ENCODE peak calls at places on chromosomes 3 and 15, in seven cellular contexts. A is vagina, I is Peyer's patch, T is stomach, K is esophagus muscularis mucosa, S is adrenal gland, R is endothelial cell of umbilical vein. Q is an unnamed sample.

GRCh38 chr3:33751320-33751719 is 33.3 kb upstream of the CLASP2 start:
- DNase-seq in A (no peak), R (no peak), T (no peak), I (no peak), K (no peak), S (no peak), Q (no peak)

GRCh38 chr3:57852896-57853295 is 96.8 kb downstream of the SLMAP start:
- DNase-seq in K (no peak), I (no peak), T (no peak), S (no peak), A (no peak), R (peak; percentile 54), Q (no peak)

GRCh38 chr3:101950985-101951733 is 101.8 kb downstream of the NFKBIZ start:
- DNase-seq in A (no peak), I (no peak), K (no peak), T (no peak), S (no peak), R (peak; percentile 26), Q (no peak)

GRCh38 chr3:158494657-158495056 is 76.3 kb upstream of the MLF1 start:
- DNase-seq in R (no peak), S (no peak), A (no peak), I (no peak), T (no peak), K (no peak), Q (no peak)

GRCh38 chr15:101386967-101387366 is 91.9 kb upstream of the SNRPA1 start:
- DNase-seq in R (no peak), K (no peak), A (no peak), T (no peak), S (no peak), I (no peak), Q (no peak)

GRCh38 chr3:12317914-12318313 is 29.0 kb downstream of the PPARG start:
- DNase-seq in R (no peak), K (no peak), T (no peak), I (no peak), A (no peak), S (no peak), Q (peak; percentile 63)

GRCh38 chr15:57090460-57090859 is 172.0 kb downstream of the TCF12 start:
- DNase-seq in S (no peak), I (no peak), R (no peak), T (no peak), A (no peak), K (no peak), Q (no peak)

GRCh38 chr3:71724171-71724453 is 1.1 kb downstream of the EIF4E3 start:
- DNase-seq in K (no peak), I (no peak), A (no peak), T (no peak), R (no peak), S (no peak), Q (no peak)

DNA sequence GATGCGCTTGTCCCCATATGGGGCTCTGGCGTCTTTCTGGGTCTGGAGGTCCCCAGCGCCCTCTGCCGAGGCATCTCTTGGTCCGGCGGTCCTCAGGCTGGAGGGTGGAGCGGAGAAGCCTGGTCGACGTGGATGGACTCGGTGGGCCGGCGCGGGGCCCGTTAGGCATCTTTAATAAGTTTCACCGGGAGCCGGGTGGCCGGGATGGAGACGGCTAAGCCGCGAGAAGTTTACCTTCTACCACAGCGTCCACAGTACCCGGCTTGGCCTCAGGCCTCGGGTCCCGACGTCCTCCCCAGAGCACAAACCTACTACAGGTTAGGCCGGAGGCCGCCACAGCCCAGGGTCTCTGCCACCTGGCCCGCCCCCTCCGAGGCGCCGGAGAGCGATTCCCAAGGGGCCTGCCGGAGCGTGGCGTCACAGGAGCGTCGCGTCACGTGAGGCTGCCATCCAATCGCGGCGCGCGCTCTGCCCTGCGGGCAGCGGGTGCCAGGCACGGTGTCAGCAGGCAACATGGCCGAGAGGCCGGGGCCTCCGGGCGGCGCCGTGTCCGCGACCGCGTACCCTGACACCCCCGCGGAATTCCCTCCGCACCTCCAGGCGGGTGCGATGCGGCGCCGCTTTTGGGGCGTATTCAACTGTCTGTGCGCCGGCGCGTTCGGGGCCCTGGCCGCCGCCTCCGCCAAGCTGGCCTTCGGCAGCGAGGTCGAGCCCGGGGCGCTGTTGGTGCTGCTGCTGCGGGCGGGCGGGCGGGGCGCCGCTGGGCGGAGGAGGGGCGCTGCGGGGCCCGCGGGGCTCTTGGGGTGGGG is at the start of gene TMEM42:
- DNase-seq in A (no peak), I (peak; percentile 88), S (peak; percentile 89), K (peak; percentile 96), T (peak; percentile 91), R (peak; percentile 95), Q (peak; percentile 88)
- TF ChIP-seq POLR2A in A (peak; percentile 76), I (peak; percentile 69), S (peak; percentile 74), K (peak; percentile 60), T (peak; percentile 65), R (peak; percentile 86), Q (peak; percentile 92)

GRCh38 chr3:15051531-15051930 is 13.6 kb downstream of the MRPS25 start:
- DNase-seq in A (no peak), I (peak; percentile 34), K (no peak), T (peak; percentile 59), R (peak; percentile 58), S (peak; percentile 60), Q (peak; percentile 46)

GRCh38 chr3:15055019-15055557 is 10.0 kb downstream of the MRPS25 start:
- DNase-seq in R (no peak), K (no peak), S (no peak), I (peak; percentile 67), A (no peak), T (no peak), Q (no peak)

GRCh38 chr3:15050405-15051092 is 14.6 kb downstream of the MRPS25 start:
- DNase-seq in R (no peak), K (no peak), T (no peak), A (no peak), S (no peak), I (peak; percentile 66), Q (no peak)

GRCh38 chr3:15052335-15053242 is 12.5 kb downstream of the MRPS25 start:
- DNase-seq in T (no peak), A (no peak), I (no peak), S (no peak), K (no peak), R (no peak), Q (no peak)

DNA sequence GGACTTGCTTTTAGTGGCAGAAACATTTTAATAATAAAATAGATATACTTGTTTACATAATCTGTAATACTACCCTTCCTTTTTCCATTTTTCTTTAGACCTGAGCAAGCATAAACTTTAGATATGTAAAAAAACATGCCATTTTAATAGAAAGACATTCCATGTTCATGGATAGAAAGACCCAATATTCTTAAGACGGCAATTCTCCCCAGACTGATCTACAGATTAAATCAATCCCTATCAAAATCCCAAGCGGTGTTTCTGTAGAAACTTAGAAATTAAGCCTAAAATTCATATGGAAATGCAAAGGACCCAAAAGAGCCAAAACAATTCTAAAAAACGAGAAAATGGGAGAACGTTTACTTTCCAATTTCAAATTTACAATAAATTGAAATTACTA is 11.6 kb downstream of the MRPS25 start:
- DNase-seq in R (no peak), A (no peak), I (no peak), K (no peak), S (no peak), T (no peak), Q (no peak)
- H3K27ac ChIP-seq in R (no peak overlapping the region), A (no peak overlapping the region), I (no peak overlapping the region), K (no peak overlapping the region), S (no peak overlapping the region), T (no peak overlapping the region), Q (no peak overlapping the region)

GRCh38 chr3:156826896-156827882 is 1.0 kb downstream of the LEKR1 start:
- DNase-seq in A (no peak), R (no peak), T (no peak), K (no peak), I (no peak), S (no peak), Q (no peak)

GRCh38 chr3:156820687-156821070 is 5.5 kb upstream of the LEKR1 start:
- DNase-seq in R (peak; percentile 48), S (no peak), T (no peak), A (no peak), I (no peak), K (no peak), Q (no peak)

GRCh38 chr3:156831006-156831405 is 4.9 kb downstream of the LEKR1 start:
- DNase-seq in K (no peak), A (no peak), I (no peak), S (no peak), R (no peak), T (no peak), Q (no peak)

GRCh38 chr3:156825795-156826143 is 384 bp upstream of the LEKR1 start:
- DNase-seq in A (no peak), T (no peak), K (no peak), R (no peak), S (no peak), I (no peak), Q (no peak)

DNA sequence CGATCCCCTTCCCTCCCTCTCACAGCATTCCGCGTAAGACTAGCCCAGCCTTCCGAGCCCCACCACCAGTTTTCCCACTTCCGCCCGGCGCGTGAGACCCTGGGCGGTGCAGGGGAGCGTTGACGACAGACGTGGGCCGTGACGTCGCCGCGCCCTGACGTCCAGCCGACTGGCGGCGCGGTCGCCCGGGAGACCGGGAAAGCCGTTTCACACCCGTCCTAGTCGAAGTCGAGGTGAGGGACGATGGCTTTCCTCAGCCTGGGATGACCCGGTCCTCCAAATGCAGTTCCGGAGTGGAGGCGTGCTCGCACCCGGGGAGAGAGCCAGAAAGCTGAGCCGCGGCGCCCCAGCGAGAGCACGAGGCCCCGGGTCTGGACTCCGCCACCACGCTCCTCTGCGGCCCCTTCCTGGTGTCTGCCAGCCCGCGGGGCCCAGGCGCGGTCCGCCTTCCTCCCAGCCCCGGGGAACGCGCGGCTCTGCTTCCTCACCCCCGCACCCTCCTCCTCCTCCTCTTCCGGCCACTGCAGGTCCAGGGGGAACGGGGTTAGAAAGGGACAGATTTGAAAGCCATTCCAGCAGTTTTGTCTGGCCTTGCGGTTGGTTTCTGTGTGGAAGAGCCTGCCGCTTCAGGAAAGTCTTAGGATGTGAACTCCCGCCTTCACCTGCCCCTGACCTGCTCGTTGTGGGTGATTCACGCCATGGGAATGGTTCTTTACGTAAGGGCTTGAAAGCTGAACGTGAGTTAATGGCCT is at the start of gene LEKR1:
- DNase-seq in I (peak; percentile 79), K (no peak), S (peak; percentile 93), T (peak; percentile 88), A (no peak), R (peak; percentile 89), Q (peak; percentile 86)
- TF ChIP-seq POLR2A in I (peak; percentile 63), K (peak; percentile 28), S (peak; percentile 82), T (peak; percentile 90), A (peak; percentile 48), R (peak; percentile 53), Q (peak; percentile 68)

GRCh38 chr3:46489875-46490274 is 7.9 kb upstream of the RTP3 start:
- DNase-seq in T (no peak), I (no peak), S (no peak), R (no peak), A (no peak), K (no peak), Q (no peak)

GRCh38 chr3:46492890-46493547 is 4.8 kb upstream of the RTP3 start:
- DNase-seq in K (no peak), A (no peak), S (no peak), I (no peak), T (no peak), R (no peak), Q (no peak)

GRCh38 chr3:46489406-46489805 is 8.4 kb upstream of the RTP3 start:
- DNase-seq in I (no peak), K (no peak), A (no peak), R (no peak), S (no peak), T (no peak), Q (no peak)

GRCh38 chr3:46490338-46491084 is 7.3 kb upstream of the RTP3 start:
- DNase-seq in R (no peak), I (no peak), T (no peak), K (no peak), S (peak; percentile 41), A (no peak), Q (no peak)

DNA sequence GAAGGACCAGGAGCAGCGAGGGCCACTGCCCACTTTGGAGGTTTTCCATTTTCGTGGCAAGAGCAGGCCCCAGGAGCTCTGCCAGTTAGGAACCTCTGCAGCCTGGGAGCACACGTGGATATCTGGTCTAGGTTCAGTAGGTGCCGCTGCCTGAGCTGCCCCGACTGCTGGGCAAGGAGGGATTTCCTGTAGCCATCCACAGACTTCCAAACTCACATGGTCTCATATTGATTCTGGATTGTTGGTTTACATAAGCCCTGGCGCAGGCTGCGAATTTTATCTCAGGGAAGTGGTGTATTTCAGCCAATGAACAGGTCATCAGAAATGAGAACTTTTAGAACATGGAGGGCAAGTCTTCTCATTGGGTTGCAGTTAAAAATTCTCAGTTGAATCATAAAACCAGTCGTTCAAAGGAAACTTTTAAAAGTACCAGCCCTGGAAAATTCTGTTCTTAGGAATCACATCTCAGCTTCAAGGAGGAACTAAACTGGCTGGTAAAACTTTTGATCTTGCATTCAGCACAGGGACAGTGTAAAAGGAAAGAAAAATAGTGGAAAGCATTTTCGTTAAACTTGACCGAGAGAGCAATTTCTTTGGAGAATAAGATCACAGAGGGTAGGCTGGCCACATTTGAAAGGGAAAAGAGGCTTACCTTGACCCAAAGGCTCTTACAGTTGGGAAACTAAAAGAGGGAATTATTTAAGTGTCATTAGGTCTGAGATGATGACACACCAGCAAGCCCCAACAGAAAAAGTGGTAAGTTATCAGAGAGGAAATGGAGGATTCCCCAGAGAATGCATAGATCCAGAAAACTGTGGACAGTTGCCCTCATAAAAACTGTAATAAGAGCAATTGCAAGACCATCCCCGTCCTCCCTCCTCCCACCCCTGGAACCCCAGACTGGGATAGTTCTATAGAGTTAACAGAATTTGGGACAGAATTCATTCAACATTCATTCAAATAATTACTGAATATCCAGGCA is 6.4 kb upstream of the RTP3 start:
- DNase-seq in R (no peak), I (no peak), S (no peak), K (no peak), A (no peak), T (peak; percentile 71), Q (no peak)
- H3K27ac ChIP-seq in R (no peak overlapping the region), I (no peak overlapping the region), S (no peak overlapping the region), K (no peak overlapping the region), A (no peak overlapping the region), T (peak overlapping the region; percentile 16), Q (no peak overlapping the region)

Q was measured in thyroid gland.